ENCODE peak calls at places on chromosomes 7 and 10, in four cellular contexts. One of them, this sample, is unnamed.

GRCh38 chr10:78685466-78686163 is 383.2 kb upstream of the ZMIZ1 start:
- DNase-seq in LNCaP clone FGC: no peak
- DNase-seq in GM10248: no peak
- DNase-seq in brain microvascular endothelial cell: peak; percentile 11
- DNase-seq in this sample: no peak

GRCh38 chr10:12418725-12419278 is 69.5 kb downstream of the CAMK1D start:
- DNase-seq in GM10248: no peak
- DNase-seq in LNCaP clone FGC: no peak
- DNase-seq in brain microvascular endothelial cell: no peak
- DNase-seq in this sample: no peak

GRCh38 chr7:131196808-131197207 is 130.9 kb upstream of the MKLN1 start:
- DNase-seq in brain microvascular endothelial cell: peak; percentile 22
- DNase-seq in LNCaP clone FGC: peak; percentile 22
- DNase-seq in GM10248: no peak
- DNase-seq in this sample: no peak

GRCh38 chr10:125023269-125023668 is 81.3 kb downstream of the ZRANB1 start:
- DNase-seq in LNCaP clone FGC: no peak
- DNase-seq in GM10248: no peak
- DNase-seq in brain microvascular endothelial cell: no peak
- DNase-seq in this sample: no peak

GRCh38 chr10:132329565-132330485 is 2.2 kb upstream of the LRRC27 start:
- DNase-seq in GM10248: no peak
- DNase-seq in brain microvascular endothelial cell: peak; percentile 52
- DNase-seq in LNCaP clone FGC: no peak
- DNase-seq in this sample: no peak

GRCh38 chr10:87771871-87772500 is 46.0 kb downstream of the ATAD1 start:
- DNase-seq in LNCaP clone FGC: no peak
- DNase-seq in brain microvascular endothelial cell: no peak
- DNase-seq in GM10248: peak; percentile 12
- DNase-seq in this sample: no peak

GRCh38 chr10:78307576-78307975 is 273.9 kb downstream of the RPS24 start:
- DNase-seq in brain microvascular endothelial cell: no peak
- DNase-seq in GM10248: no peak
- DNase-seq in LNCaP clone FGC: no peak
- DNase-seq in this sample: no peak

GRCh38 chr7:127954371-127954770 is 76.9 kb downstream of the LRRC4 start:
- DNase-seq in LNCaP clone FGC: peak; percentile 21
- DNase-seq in brain microvascular endothelial cell: no peak
- DNase-seq in GM10248: no peak
- DNase-seq in this sample: no peak

GRCh38 chr10:14389981-14390590 is 59.4 kb upstream of the FRMD4A start:
- DNase-seq in GM10248: peak; percentile 42
- DNase-seq in LNCaP clone FGC: no peak
- DNase-seq in brain microvascular endothelial cell: no peak
- DNase-seq in this sample: no peak

GRCh38 chr7:73768661-73769480 is 1.2 kb downstream of the CLDN3 start:
- DNase-seq in LNCaP clone FGC: no peak
- DNase-seq in GM10248: peak; percentile 14
- DNase-seq in brain microvascular endothelial cell: no peak
- DNase-seq in this sample: no peak

GRCh38 chr10:108782411-108782810 is 1140.9 kb downstream of the XPNPEP1 start:
- DNase-seq in brain microvascular endothelial cell: no peak
- DNase-seq in GM10248: no peak
- DNase-seq in LNCaP clone FGC: no peak
- DNase-seq in this sample: no peak

GRCh38 chr10:108784534-108784933 is 1138.8 kb downstream of the XPNPEP1 start:
- DNase-seq in LNCaP clone FGC: no peak
- DNase-seq in brain microvascular endothelial cell: no peak
- DNase-seq in GM10248: no peak
- DNase-seq in this sample: no peak

GRCh38 chr10:108785011-108785410 is 1138.3 kb downstream of the XPNPEP1 start:
- DNase-seq in LNCaP clone FGC: no peak
- DNase-seq in GM10248: no peak
- DNase-seq in brain microvascular endothelial cell: no peak
- DNase-seq in this sample: no peak

GRCh38 chr10:108787932-108788331 is 1135.4 kb downstream of the XPNPEP1 start:
- DNase-seq in brain microvascular endothelial cell: no peak
- DNase-seq in LNCaP clone FGC: no peak
- DNase-seq in GM10248: no peak
- DNase-seq in this sample: no peak

DNA sequence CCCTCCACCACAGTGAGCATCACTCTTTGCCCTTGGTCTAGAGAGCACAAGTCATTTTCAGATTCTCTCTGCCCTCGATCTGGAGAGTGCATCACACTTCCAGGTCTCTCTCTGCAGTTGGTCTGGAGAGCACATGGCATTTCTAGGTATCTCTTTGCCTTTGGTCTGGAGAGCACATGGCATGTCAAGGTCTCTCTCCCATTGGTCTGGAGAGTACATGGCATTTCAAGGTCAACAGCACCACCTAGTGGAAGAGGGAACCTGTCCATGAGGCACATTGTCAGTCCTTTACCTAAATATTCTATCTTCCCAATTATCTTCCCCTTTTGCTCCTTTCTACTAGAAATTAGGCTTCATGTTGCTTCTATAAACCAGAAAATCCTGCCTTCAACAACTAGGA is 1139.4 kb downstream of the XPNPEP1 start:
- DNase-seq in brain microvascular endothelial cell: peak; percentile 0
- DNase-seq in LNCaP clone FGC: peak; percentile 14
- DNase-seq in GM10248: peak; percentile 21
- DNase-seq in this sample: no peak
- TF ChIP-seq CTCF in brain microvascular endothelial cell: peak; percentile 68
- TF ChIP-seq CTCF in LNCaP clone FGC: peak; percentile 71
- TF ChIP-seq CTCF in GM10248: peak; percentile 76
- TF ChIP-seq CTCF in this sample: no peak

GRCh38 chr10:75236178-75236825 is 545 bp upstream of the COMTD1 start:
- DNase-seq in LNCaP clone FGC: no peak
- DNase-seq in GM10248: no peak
- DNase-seq in brain microvascular endothelial cell: no peak
- DNase-seq in this sample: no peak
- TF ChIP-seq CTCF in LNCaP clone FGC: no peak
- TF ChIP-seq CTCF in GM10248: no peak
- TF ChIP-seq CTCF in brain microvascular endothelial cell: no peak
- TF ChIP-seq CTCF in this sample: no peak

DNA sequence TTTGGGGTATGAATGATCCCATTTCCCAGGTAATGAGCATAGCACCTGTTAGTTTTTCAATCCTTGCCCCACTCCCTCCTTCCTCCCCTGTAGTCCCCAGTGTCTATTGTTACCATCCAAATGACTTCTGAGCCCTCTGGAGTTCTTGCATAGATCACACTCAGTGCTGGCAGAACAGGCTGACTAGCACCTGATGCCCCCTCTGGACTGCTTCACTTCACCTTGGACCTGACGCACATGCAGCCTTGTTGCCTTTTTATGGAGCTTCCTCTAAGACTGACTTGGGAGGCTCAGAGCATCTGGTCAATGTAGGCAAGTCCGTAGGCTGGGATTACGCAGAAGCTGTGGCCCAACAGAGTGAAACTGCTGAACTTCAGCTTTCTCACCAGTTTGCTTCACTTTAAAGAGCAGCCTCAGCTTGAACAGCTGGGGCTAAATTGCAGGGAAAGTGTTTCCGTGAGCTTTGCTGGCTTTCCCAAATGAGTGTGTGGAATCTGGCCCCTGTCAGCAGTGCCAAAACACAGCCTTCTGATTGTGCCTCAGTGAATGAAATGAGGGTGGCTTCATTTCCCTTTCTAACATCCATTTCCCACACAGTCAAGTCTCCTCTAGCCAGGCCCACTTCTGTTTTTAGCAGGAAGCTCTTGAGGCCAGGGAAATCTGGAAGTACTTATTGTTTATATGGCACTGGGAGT is 48.5 kb downstream of the NXPH1 start:
- DNase-seq in LNCaP clone FGC: no peak
- DNase-seq in GM10248: no peak
- DNase-seq in brain microvascular endothelial cell: no peak
- DNase-seq in this sample: no peak
- TF ChIP-seq CTCF in LNCaP clone FGC: no peak
- TF ChIP-seq CTCF in GM10248: no peak
- TF ChIP-seq CTCF in brain microvascular endothelial cell: no peak
- TF ChIP-seq CTCF in this sample: no peak

DNA sequence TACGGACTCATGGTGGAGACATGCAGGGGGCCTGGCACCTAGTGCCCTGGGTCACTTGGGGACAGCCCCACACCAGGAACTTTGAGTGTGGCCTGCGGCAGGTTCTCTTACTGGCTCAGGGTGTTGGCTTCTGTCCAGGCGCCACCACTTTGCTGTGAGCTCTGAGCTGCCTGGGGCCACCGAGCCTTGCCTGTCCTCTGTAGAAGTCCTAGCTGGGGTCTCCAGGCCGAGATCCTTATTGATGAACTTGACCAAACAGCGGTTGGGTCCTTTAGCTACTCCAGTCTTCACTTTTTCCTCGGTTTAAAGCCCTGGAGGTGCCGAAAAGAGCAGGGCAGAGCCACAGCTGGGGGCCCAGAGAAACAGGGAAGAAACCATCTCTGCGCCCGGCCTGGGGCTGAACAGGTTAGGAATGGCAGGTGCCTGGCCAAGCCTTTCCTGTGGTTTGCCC is 41.3 kb downstream of the ZNF467 start:
- DNase-seq in GM10248: no peak
- DNase-seq in LNCaP clone FGC: no peak
- DNase-seq in brain microvascular endothelial cell: no peak
- DNase-seq in this sample: no peak
- TF ChIP-seq CTCF in GM10248: no peak
- TF ChIP-seq CTCF in LNCaP clone FGC: no peak
- TF ChIP-seq CTCF in brain microvascular endothelial cell: no peak
- TF ChIP-seq CTCF in this sample: no peak

DNA sequence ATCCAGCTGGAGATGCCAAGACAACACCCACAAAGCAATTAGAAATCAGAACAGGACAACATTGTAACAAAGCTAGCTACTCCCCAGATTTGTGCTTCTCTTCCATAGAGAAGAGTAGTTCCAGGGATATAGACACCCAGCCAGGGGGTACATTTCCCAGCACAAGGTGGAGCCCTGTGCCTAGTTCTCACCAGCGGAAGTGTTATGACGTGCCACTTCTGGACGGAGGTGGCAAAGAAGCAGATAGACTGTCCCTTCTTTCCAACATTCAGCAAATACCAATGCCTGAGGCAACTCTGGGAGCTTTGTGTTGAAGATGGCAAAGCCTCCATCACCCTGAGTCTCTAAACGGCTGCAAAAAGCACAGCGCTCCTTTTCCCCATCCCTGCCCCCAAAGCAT is 23.4 kb upstream of the GSAP start:
- DNase-seq in LNCaP clone FGC: no peak
- DNase-seq in GM10248: no peak
- DNase-seq in brain microvascular endothelial cell: no peak
- DNase-seq in this sample: peak; percentile 50
- TF ChIP-seq CTCF in LNCaP clone FGC: peak; percentile 66
- TF ChIP-seq CTCF in GM10248: no peak
- TF ChIP-seq CTCF in brain microvascular endothelial cell: peak; percentile 62
- TF ChIP-seq CTCF in this sample: peak; percentile 26

GRCh38 chr7:110204527-110204926 is 886.4 kb upstream of the LRRN3 start:
- DNase-seq in GM10248: no peak
- DNase-seq in brain microvascular endothelial cell: peak; percentile 22
- DNase-seq in LNCaP clone FGC: no peak
- DNase-seq in this sample: no peak
- TF ChIP-seq CTCF in GM10248: peak; percentile 7
- TF ChIP-seq CTCF in brain microvascular endothelial cell: peak; percentile 64
- TF ChIP-seq CTCF in LNCaP clone FGC: peak; percentile 50
- TF ChIP-seq CTCF in this sample: no peak

DNA sequence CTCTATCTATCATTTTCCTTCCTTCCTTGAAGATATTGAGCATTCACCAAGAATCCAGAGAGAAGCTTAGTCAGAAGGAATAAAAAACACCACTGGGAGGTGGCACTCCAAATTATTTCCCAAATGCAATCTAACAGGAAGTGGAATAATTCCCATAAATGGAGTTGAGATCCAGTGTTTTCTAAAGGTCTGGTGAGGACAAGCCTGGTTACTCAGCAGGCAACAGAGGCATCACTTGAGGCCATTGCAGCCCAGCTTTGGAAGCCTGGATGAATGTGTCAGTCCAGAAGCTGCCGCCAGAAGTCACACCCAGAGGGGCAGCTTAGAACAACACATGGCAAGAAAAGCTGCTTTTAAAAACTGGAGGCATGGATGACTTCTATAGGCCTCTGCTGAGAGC is 288.9 kb upstream of the KLF6 start:
- DNase-seq in brain microvascular endothelial cell: peak; percentile 50
- DNase-seq in GM10248: no peak
- DNase-seq in LNCaP clone FGC: no peak
- DNase-seq in this sample: no peak
- TF ChIP-seq CTCF in brain microvascular endothelial cell: no peak
- TF ChIP-seq CTCF in GM10248: no peak
- TF ChIP-seq CTCF in LNCaP clone FGC: no peak
- TF ChIP-seq CTCF in this sample: no peak

This sample was measured in heart left ventricle.